ENCODE peak calls at places on chromosomes 6 and 20, in six cellular contexts. Y, C, S, Z, O and P are unnamed samples.

GRCh38 chr20:2626853-2627541 is 25.4 kb upstream of the NOP56 start:
- DNase-seq in C (no peak), Y (peak; percentile 89), S (peak; percentile 22), O (peak; percentile 51), Z (no peak), P (no peak)

GRCh38 chr20:62688855-62689460 is 19.7 kb upstream of the NTSR1 start:
- DNase-seq in Y (peak; percentile 31), O (no peak), C (no peak), Z (no peak), S (no peak), P (no peak)

GRCh38 chr6:147063469-147064031 is 140.7 kb upstream of the STXBP5 start:
- DNase-seq in S (no peak), Y (peak; percentile 10), C (no peak), Z (no peak), O (no peak), P (no peak)

GRCh38 chr6:17101422-17102257 is at the start of gene STMND1:
- DNase-seq in O (no peak), Z (no peak), S (peak; percentile 68), Y (peak; percentile 27), C (peak; percentile 58), P (no peak)

GRCh38 chr20:63398744-63399514 is 37.8 kb upstream of the CHRNA4 start:
- DNase-seq in Z (no peak), C (no peak), Y (no peak), S (no peak), O (no peak), P (no peak)

GRCh38 chr6:17928514-17929430 is 58.7 kb downstream of the KIF13A start:
- DNase-seq in S (no peak), O (no peak), Y (no peak), C (no peak), Z (no peak), P (no peak)

GRCh38 chr6:111837641-111838500 is 35.4 kb downstream of the FYN start:
- DNase-seq in Y (no peak), C (no peak), Z (no peak), S (no peak), O (no peak), P (peak; percentile 52)

GRCh38 chr6:72940265-72940664 is 285.0 kb downstream of the KHDC1L start:
- DNase-seq in Z (no peak), S (no peak), Y (no peak), C (no peak), O (no peak), P (no peak)

GRCh38 chr6:138582573-138582972 is 83.3 kb upstream of the NHSL1 start:
- DNase-seq in S (no peak), Y (no peak), O (no peak), Z (no peak), C (no peak), P (no peak)